ENCODE peak calls at places on chromosomes 5 and 9, in ten cellular contexts. X, D, V, G, U, N, M, R, S and P are unnamed samples.

GRCh38 chr9:107815782-107816181 is 326.2 kb upstream of the KLF4 start:
- DNase-seq in U (no peak), N (no peak), G (no peak), V (no peak), X (no peak), S (no peak), M (no peak), D (no peak), R (no peak), P (no peak)

GRCh38 chr5:43940562-43940961 is 337.6 kb downstream of the NNT start:
- DNase-seq in X (no peak), N (no peak), D (no peak), V (no peak), R (no peak), G (no peak), M (no peak), S (no peak), U (no peak), P (no peak)

GRCh38 chr5:145834917-145835838 is at the start of gene PRELID2:
- DNase-seq in N (peak), S (peak), M (peak), D (peak), U (no peak), X (peak), R (peak), G (no peak), V (peak), P (peak)

GRCh38 chr5:73705364-73705763 is 79.4 kb downstream of the ARHGEF28 start:
- DNase-seq in N (no peak), S (no peak), V (no peak), R (no peak), G (no peak), X (no peak), M (no peak), D (no peak), U (no peak), P (no peak)

GRCh38 chr9:95284152-95284551 is 33.4 kb downstream of the FANCC start:
- DNase-seq in X (peak), M (no peak), S (no peak), D (no peak), N (no peak), R (no peak), G (no peak), V (no peak), U (no peak), P (no peak)

GRCh38 chr5:72539038-72539437 is 31.8 kb upstream of the ZNF366 start:
- DNase-seq in S (no peak), G (no peak), U (no peak), R (no peak), X (no peak), D (no peak), M (no peak), V (no peak), N (no peak), P (no peak)

GRCh38 chr5:140143521-140144258 is 18.0 kb downstream of the IGIP start:
- DNase-seq in X (no peak), V (no peak), G (no peak), S (no peak), U (no peak), D (no peak), R (peak), M (no peak), N (no peak), P (no peak)

GRCh38 chr5:169895876-169896275 is 84.4 kb downstream of the INSYN2B start:
- DNase-seq in V (no peak), X (no peak), S (no peak), N (no peak), U (no peak), G (no peak), R (no peak), M (no peak), D (no peak), P (no peak)

GRCh38 chr5:121006206-121006605 is 542.1 kb downstream of the PRR16 start:
- DNase-seq in R (no peak), V (no peak), M (no peak), S (no peak), G (no peak), D (no peak), N (no peak), X (no peak), U (no peak), P (no peak)

GRCh38 chr9:134961331-134962064 is 43.8 kb upstream of the FCN1 start:
- DNase-seq in G (no peak), S (peak), M (no peak), N (no peak), D (no peak), R (no peak), X (no peak), U (no peak), V (no peak), P (no peak)

GRCh38 chr5:113864437-113864836 is 350.9 kb downstream of the YTHDC2 start:
- DNase-seq in U (no peak), G (no peak), D (no peak), M (no peak), S (no peak), R (no peak), V (no peak), X (no peak), N (no peak), P (no peak)

GRCh38 chr9:105972805-105973204 is 278.5 kb downstream of the TMEM38B start:
- DNase-seq in V (no peak), U (no peak), S (no peak), R (no peak), X (no peak), G (no peak), N (no peak), M (no peak), D (no peak), P (no peak)

GRCh38 chr9:98709968-98710965 is 1.5 kb upstream of the GABBR2 start:
- DNase-seq in V (no peak), X (peak), N (no peak), M (no peak), G (no peak), D (peak), R (no peak), S (no peak), U (no peak), P (no peak)